ENCODE peak calls at places on chromosomes 11 and 22, in nine cellular contexts. F is upper lobe of right lung, N is lower lobe of right lung, H is cardiac fibroblast, B is pancreas, T is fibroblast of pulmonary artery, X is A549, S is transverse colon, Q is mucosa of descending colon. V is an unnamed sample.

GRCh38 chr11:17831883-17832282 is 97.3 kb downstream of the KCNC1 start:
- DNase-seq in F (no peak), N (no peak), H (no peak), B (no peak), T (no peak), X (no peak), S (no peak), Q (no peak), V (no peak)

GRCh38 chr11:94036096-94036495 is 14.9 kb downstream of the HEPHL1 start:
- DNase-seq in F (no peak), N (no peak), H (no peak), B (no peak), T (no peak), X (no peak), S (no peak), Q (no peak), V (no peak)

GRCh38 chr11:19853901-19854300 is 141.3 kb downstream of the NAV2 start:
- DNase-seq in F (no peak), N (no peak), H (no peak), B (no peak), T (no peak), X (no peak), S (no peak), Q (no peak), V (peak; percentile 50)

GRCh38 chr22:30526656-30527055 is 19.9 kb downstream of the SEC14L6 start:
- DNase-seq in F (no peak), N (no peak), H (no peak), B (no peak), T (no peak), X (no peak), S (no peak), Q (no peak), V (no peak)

GRCh38 chr11:3613998-3614741 is 27.6 kb downstream of the ART5 start:
- DNase-seq in F (no peak), N (no peak), H (no peak), B (no peak), T (no peak), X (no peak), S (no peak), Q (no peak), V (no peak)

GRCh38 chr22:47161631-47162030 is 399.2 kb downstream of the TBC1D22A start:
- DNase-seq in F (peak; percentile 57), N (peak; percentile 35), H (no peak), B (peak; percentile 42), T (no peak), X (no peak), S (peak; percentile 1), Q (peak; percentile 21), V (no peak)

GRCh38 chr11:67282876-67283371 is 6.2 kb upstream of the ANKRD13D start:
- DNase-seq in F (peak; percentile 62), N (peak; percentile 48), H (no peak), B (no peak), T (no peak), X (no peak), S (no peak), Q (peak; percentile 24), V (no peak)

GRCh38 chr11:64347171-64347867 is 7.3 kb downstream of the CCDC88B start:
- DNase-seq in F (no peak), N (no peak), H (no peak), B (no peak), T (no peak), X (no peak), S (no peak), Q (peak; percentile 24), V (no peak)

GRCh38 chr22:49305215-49305965 is 522.3 kb downstream of the BRD1 start:
- DNase-seq in F (peak; percentile 83), N (peak; percentile 65), H (peak; percentile 1), B (peak; percentile 98), T (peak; percentile 0), X (peak; percentile 49), S (peak; percentile 53), Q (peak; percentile 78), V (no peak)

GRCh38 chr22:45090364-45090960 is 73.3 kb upstream of the NUP50 start:
- DNase-seq in F (no peak), N (no peak), H (peak; percentile 22), B (no peak), T (no peak), X (peak; percentile 69), S (peak; percentile 41), Q (peak; percentile 43), V (no peak)

GRCh38 chr11:75474878-75475766 is 42.1 kb upstream of the KLHL35 start:
- DNase-seq in F (peak; percentile 74), N (peak; percentile 69), H (peak; percentile 72), B (no peak), T (peak; percentile 61), X (peak; percentile 32), S (peak; percentile 46), Q (peak; percentile 63), V (no peak)

GRCh38 chr11:82980292-82980691 is 78.8 kb downstream of the DDIAS start:
- DNase-seq in F (no peak), N (no peak), H (peak; percentile 63), B (no peak), T (peak; percentile 76), X (peak; percentile 26), S (no peak), Q (no peak), V (peak; percentile 5)

GRCh38 chr11:11312738-11313137 is 40.3 kb downstream of the CSNK2A3 start:
- DNase-seq in F (no peak), N (no peak), H (no peak), B (no peak), T (no peak), X (no peak), S (no peak), Q (no peak), V (no peak)

GRCh38 chr22:35987487-35987886 is 41.1 kb downstream of the RBFOX2 start:
- DNase-seq in F (no peak), N (no peak), H (peak; percentile 34), B (no peak), T (peak; percentile 38), X (no peak), S (no peak), Q (no peak), V (no peak)

GRCh38 chr22:46783721-46784120 is 21.3 kb downstream of the TBC1D22A start:
- DNase-seq in F (no peak), N (no peak), H (no peak), B (no peak), T (no peak), X (no peak), S (no peak), Q (no peak), V (no peak)

GRCh38 chr11:97746832-97747231 is 1273.9 kb upstream of the CNTN5 start:
- DNase-seq in F (no peak), N (no peak), H (no peak), B (no peak), T (no peak), X (no peak), S (no peak), Q (no peak), V (no peak)

GRCh38 chr11:85810521-85810870 is 445 bp downstream of the SYTL2 start:
- DNase-seq in F (no peak), N (no peak), H (no peak), B (peak; percentile 62), T (no peak), X (no peak), S (no peak), Q (peak; percentile 59), V (no peak)

GRCh38 chr11:85809881-85810280 is 1.1 kb downstream of the SYTL2 start:
- DNase-seq in F (no peak), N (no peak), H (no peak), B (no peak), T (no peak), X (peak; percentile 32), S (peak; percentile 22), Q (peak; percentile 58), V (no peak)

GRCh38 chr11:85810871-85811611 is at the start of gene SYTL2:
- DNase-seq in F (peak; percentile 90), N (peak; percentile 78), H (peak; percentile 31), B (peak; percentile 91), T (peak; percentile 22), X (peak; percentile 58), S (peak; percentile 88), Q (peak; percentile 93), V (no peak)

GRCh38 chr11:85813721-85814120 is 2.8 kb upstream of the SYTL2 start:
- DNase-seq in F (peak; percentile 66), N (peak; percentile 63), H (no peak), B (no peak), T (no peak), X (no peak), S (peak; percentile 75), Q (peak; percentile 65), V (no peak)

GRCh38 chr11:85811624-85812023 is 683 bp upstream of the SYTL2 start:
- DNase-seq in F (no peak), N (no peak), H (no peak), B (no peak), T (no peak), X (no peak), S (no peak), Q (peak; percentile 43), V (no peak)
- H3K4me3 ChIP-seq in F (peak overlapping the region; percentile 71), N (peak overlapping the region; percentile 69), H (peak overlapping the region; percentile 58), B (peak overlapping the region; percentile 64), T (peak overlapping the region; percentile 54), X (peak overlapping the region; percentile 52), S (no peak overlapping the region), Q (no peak overlapping the region), V (peak overlapping the region; percentile 62)

DNA sequence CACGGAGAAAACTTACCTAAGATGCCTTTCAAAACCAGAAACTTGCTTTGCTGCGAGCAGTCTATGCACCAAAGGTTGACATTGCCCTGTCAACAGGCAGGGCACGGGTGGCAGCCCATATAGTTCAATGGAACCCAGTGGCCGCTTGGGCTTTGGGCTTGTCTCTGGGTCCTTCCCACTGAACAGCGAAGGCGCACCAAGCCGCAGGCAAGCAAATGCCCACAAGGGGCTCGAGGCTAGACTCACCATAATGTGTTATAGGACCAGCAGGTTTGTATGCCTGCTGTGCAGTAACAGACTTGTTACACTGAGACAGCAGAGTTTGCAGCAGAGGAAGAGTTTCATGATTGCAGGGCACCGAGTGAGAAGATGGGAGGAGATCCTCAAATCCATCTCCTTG is 20.3 kb downstream of the CLDN5 start:
- DNase-seq in F (peak; percentile 51), N (no peak), H (no peak), B (no peak), T (no peak), X (no peak), S (no peak), Q (no peak), V (no peak)
- TF ChIP-seq CTCF in F (no peak), N (no peak), H (peak; percentile 1), B (no peak), T (no peak), X (no peak), S (no peak), Q (no peak), V (peak; percentile 7)

DNA sequence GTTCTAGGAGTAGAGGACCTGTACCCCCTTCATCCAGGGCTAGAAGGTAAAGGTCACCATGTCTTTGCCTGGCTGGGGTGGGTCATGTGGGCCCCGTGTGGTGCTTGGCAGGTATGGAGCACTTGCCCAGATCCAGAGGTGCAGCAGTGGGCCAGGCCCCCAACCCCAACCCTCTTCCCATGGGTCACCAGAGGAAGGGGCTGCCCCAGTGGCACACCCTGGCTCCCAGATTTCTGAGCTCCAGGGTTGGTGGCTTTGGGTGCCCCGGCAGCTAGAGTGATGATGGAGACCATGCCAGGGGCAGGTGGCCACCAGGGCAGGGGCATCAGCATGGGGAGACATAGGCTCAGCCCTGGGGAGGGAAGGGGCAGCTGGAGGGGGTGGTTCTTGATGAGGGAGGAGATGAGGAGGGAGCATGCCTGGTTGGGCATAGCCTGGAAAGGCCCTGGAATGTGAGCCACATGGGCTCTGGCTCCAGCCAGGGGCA is 2.3 kb upstream of the GP1BB start:
- DNase-seq in F (no peak), N (no peak), H (no peak), B (no peak), T (no peak), X (no peak), S (no peak), Q (no peak), V (no peak)
- H3K4me3 ChIP-seq in F (no peak overlapping the region), N (no peak overlapping the region), H (no peak overlapping the region), B (no peak overlapping the region), T (no peak overlapping the region), X (no peak overlapping the region), S (no peak overlapping the region), Q (no peak overlapping the region), V (no peak overlapping the region)

GRCh38 chr11:33875621-33876294 is 16.1 kb downstream of the LMO2 start:
- DNase-seq in F (no peak), N (no peak), H (no peak), B (no peak), T (no peak), X (no peak), S (no peak), Q (no peak), V (no peak)
- TF ChIP-seq CTCF in F (no peak), N (no peak), H (no peak), B (no peak), T (no peak), X (no peak), S (no peak), Q (no peak), V (no peak)

V was measured in astrocyte of the cerebellum.